ENCODE peak calls at places on chromosomes 6 and 20, in five cellular contexts. E is mesothelial cell of epicardium; G is ascending aorta; P is CD4-positive, alpha-beta T cell; M is cardiac muscle cell. L is an unnamed sample.

GRCh38 chr6:3620389-3620788 is 131.1 kb downstream of the PXDC1 start:
- DNase-seq in M (no peak), P (no peak), G (no peak), E (no peak), L (no peak)

GRCh38 chr20:8212286-8212685 is 80.2 kb downstream of the PLCB1 start:
- DNase-seq in M (no peak), E (no peak), P (no peak), G (no peak), L (no peak)

GRCh38 chr20:63553933-63554290 is at the start of gene FNDC11:
- DNase-seq in P (peak; percentile 58), G (no peak), M (peak; percentile 34), E (no peak), L (peak; percentile 43)

GRCh38 chr6:152271681-152272464 is 365.3 kb downstream of the SYNE1 start:
- DNase-seq in E (no peak), P (no peak), M (peak; percentile 77), G (no peak), L (no peak)

GRCh38 chr6:46053034-46053933 is 37.6 kb upstream of the CLIC5 start:
- DNase-seq in E (no peak), P (no peak), M (peak; percentile 75), G (no peak), L (no peak)

GRCh38 chr6:100175814-100176275 is 181.8 kb upstream of the MCHR2 start:
- DNase-seq in E (no peak), M (peak; percentile 92), G (no peak), P (no peak), L (no peak)

GRCh38 chr6:154835307-154835706 is 102.1 kb downstream of the SCAF8 start:
- DNase-seq in M (no peak), E (no peak), G (no peak), P (no peak), L (no peak)

GRCh38 chr6:157741889-157742615 is 81.0 kb upstream of the SNX9 start:
- DNase-seq in P (no peak), E (no peak), M (peak; percentile 41), G (no peak), L (no peak)

GRCh38 chr6:42260972-42261371 is 43.3 kb upstream of the MRPS10 start:
- DNase-seq in G (no peak), P (peak; percentile 51), M (peak; percentile 40), E (no peak), L (peak; percentile 26)

GRCh38 chr20:37943033-37943432 is 40.1 kb downstream of the VSTM2L start:
- DNase-seq in M (no peak), G (no peak), P (no peak), E (no peak), L (no peak)

GRCh38 chr20:5729348-5729747 is 20.9 kb upstream of the SHLD1 start:
- DNase-seq in M (no peak), P (no peak), E (no peak), G (no peak), L (no peak)

GRCh38 chr6:143078468-143079324 is 18.0 kb downstream of the AIG1 start:
- DNase-seq in P (no peak), G (no peak), M (no peak), E (no peak), L (no peak)

GRCh38 chr6:10451828-10452509 is 37.1 kb upstream of the TFAP2A start:
- DNase-seq in E (no peak), G (no peak), M (peak; percentile 87), P (no peak), L (no peak)

GRCh38 chr6:132746049-132746448 is 11.7 kb downstream of the VNN2 start:
- DNase-seq in E (no peak), G (no peak), M (no peak), P (no peak), L (no peak)

GRCh38 chr6:35310265-35310831 is 12.7 kb downstream of the DEF6 start:
- DNase-seq in G (no peak), P (peak; percentile 39), M (no peak), E (no peak), L (no peak)

GRCh38 chr20:36887779-36888133 is 11.8 kb downstream of the TLDC2 start:
- DNase-seq in P (no peak), G (no peak), M (peak; percentile 15), E (no peak), L (no peak)

GRCh38 chr20:50427740-50428462 is 82.3 kb upstream of the PTPN1 start:
- DNase-seq in P (no peak), M (peak; percentile 53), E (no peak), G (peak; percentile 43), L (no peak)

GRCh38 chr6:96975848-96976247 is 51.3 kb downstream of the KLHL32 start:
- DNase-seq in G (no peak), E (no peak), M (no peak), P (no peak), L (no peak)

GRCh38 chr6:169969372-169970099 is 218.1 kb downstream of the ERMARD start:
- DNase-seq in P (peak; percentile 28), E (no peak), G (peak; percentile 3), M (no peak), L (no peak)

GRCh38 chr20:52667358-52667757 is 304.8 kb upstream of the TSHZ2 start:
- DNase-seq in P (no peak), M (no peak), G (no peak), E (no peak), L (no peak)

GRCh38 chr20:2610941-2611720 is 41.3 kb upstream of the NOP56 start:
- DNase-seq in P (no peak), M (no peak), G (no peak), E (no peak), L (no peak)

GRCh38 chr6:46704562-46704961 is 16.9 kb downstream of the TDRD6 start:
- DNase-seq in E (no peak), M (peak; percentile 50), P (no peak), G (no peak), L (no peak)

GRCh38 chr6:130756836-130757235 is 70.4 kb upstream of the SMLR1 start:
- DNase-seq in M (no peak), G (no peak), E (no peak), P (no peak), L (no peak)

GRCh38 chr6:130761286-130761685 is 65.9 kb upstream of the SMLR1 start:
- DNase-seq in P (no peak), M (no peak), E (no peak), G (no peak), L (no peak)

GRCh38 chr6:130755368-130756034 is 71.7 kb upstream of the SMLR1 start:
- DNase-seq in P (no peak), G (no peak), E (no peak), M (no peak), L (no peak)

GRCh38 chr6:130758818-130759217 is 68.4 kb upstream of the SMLR1 start:
- DNase-seq in M (no peak), E (no peak), P (no peak), G (no peak), L (no peak)

GRCh38 chr6:130760006-130760405 is 67.2 kb upstream of the SMLR1 start:
- DNase-seq in E (no peak), M (peak; percentile 54), P (no peak), G (no peak), L (no peak)
- TF ChIP-seq CTCF in E (no peak), M (peak; percentile 69), P (no peak), G (no peak), L (peak; percentile 68)

GRCh38 chr20:57593134-57593886 is 26.9 kb downstream of the ZBP1 start:
- DNase-seq in E (no peak), G (no peak), M (no peak), P (no peak), L (no peak)

GRCh38 chr20:57592263-57593092 is 27.7 kb downstream of the ZBP1 start:
- DNase-seq in G (no peak), E (no peak), P (no peak), M (no peak), L (no peak)

GRCh38 chr20:57596358-57596757 is 23.9 kb downstream of the ZBP1 start:
- DNase-seq in G (no peak), P (no peak), E (no peak), M (no peak), L (no peak)

GRCh38 chr20:57595041-57596030 is 24.9 kb downstream of the ZBP1 start:
- DNase-seq in E (no peak), M (no peak), P (no peak), G (no peak), L (no peak)

DNA sequence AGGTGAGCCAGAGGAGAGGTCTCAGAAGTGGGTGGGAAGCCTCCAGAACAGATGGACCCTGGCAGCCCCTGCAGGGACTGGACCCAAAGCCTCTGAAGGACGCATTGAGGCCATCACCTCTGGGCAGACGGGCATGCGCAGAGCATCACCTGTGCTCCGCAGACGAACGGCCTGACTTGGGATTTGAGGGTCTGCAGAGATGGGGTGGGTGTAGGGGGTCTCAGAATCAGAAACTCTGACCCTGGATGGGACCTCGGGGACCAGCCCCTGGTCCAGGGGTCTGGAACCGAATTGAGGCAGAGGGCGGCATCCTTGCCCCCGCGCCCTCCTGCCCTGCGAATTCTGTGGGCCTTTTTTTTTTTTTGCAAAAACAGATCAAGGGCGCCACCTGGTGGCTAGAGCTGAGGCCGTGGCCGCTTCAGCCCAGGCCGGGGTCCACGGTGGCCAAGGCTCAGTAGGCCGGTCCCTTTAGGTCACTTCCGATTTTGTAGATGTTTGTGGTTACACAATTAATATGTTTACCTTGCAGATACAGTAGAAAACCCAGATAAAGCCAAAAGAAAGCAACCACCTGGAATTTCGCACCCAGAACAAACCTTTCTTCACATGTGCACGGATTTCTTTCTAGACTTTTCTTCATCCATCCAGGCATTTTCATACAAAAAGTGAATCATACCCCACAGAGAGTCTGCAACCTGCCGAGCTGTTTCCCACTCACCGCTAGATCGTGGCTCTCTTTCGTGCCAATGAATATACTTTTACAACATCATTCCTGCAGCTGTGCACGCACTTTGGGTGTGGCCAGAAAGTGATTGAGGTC is 25.9 kb downstream of the ZBP1 start:
- DNase-seq in P (peak; percentile 70), M (peak; percentile 46), E (peak; percentile 54), G (no peak), L (peak; percentile 61)
- TF ChIP-seq CTCF in P (peak; percentile 93), M (peak; percentile 75), E (peak; percentile 97), G (peak; percentile 76), L (peak; percentile 87)

GRCh38 chr20:12699374-12700228 is 309.2 kb upstream of the SPTLC3 start:
- DNase-seq in G (no peak), M (no peak), P (no peak), E (no peak), L (no peak)

GRCh38 chr20:12698817-12699216 is 310.0 kb upstream of the SPTLC3 start:
- DNase-seq in G (no peak), E (no peak), P (no peak), M (no peak), L (no peak)

GRCh38 chr20:12700701-12701100 is 308.1 kb upstream of the SPTLC3 start:
- DNase-seq in G (no peak), P (no peak), M (no peak), E (no peak), L (no peak)

GRCh38 chr20:12695937-12696336 is 312.8 kb upstream of the SPTLC3 start:
- DNase-seq in M (no peak), G (no peak), P (no peak), E (no peak), L (no peak)
- TF ChIP-seq CTCF in M (no peak), G (no peak), P (no peak), E (no peak), L (no peak)

DNA sequence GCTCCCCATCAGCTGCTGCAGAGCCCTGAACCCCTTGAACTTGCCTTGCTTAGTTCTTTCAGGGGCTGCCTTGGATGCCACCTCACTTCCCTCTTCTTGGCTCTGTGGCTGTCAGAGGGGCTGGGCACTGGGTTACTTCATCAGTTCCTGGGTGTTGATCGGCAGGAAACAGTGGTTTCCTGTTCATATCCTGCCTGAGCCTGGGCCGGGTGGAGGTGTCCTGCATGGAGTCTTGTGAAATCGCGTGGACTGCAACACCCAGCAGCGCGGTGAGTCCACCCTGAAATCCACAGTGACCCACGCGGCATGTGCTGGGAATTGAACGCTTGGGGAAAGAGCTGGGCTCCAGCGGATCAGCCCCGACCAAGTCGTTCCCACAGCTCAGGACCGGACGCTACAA is 97.5 kb downstream of the CDH26 start:
- DNase-seq in P (no peak), M (peak; percentile 10), G (peak; percentile 27), E (no peak), L (no peak)
- TF ChIP-seq CTCF in P (no peak), M (no peak), G (no peak), E (no peak), L (no peak)

L was measured in progenitor cell of endocrine pancreas.